ENCODE peak calls at places on chromosomes 11 and 22, in four cellular contexts. B, U, Y and O are unnamed samples.

GRCh38 chr22:35524966-35525686 is 15.5 kb upstream of the RASD2 start:
- DNase-seq in B (no peak), U (no peak), Y (peak; percentile 10), O (peak; percentile 92)

GRCh38 chr11:120515186-120515723 is 3.7 kb downstream of the GRIK4 start:
- DNase-seq in B (no peak), U (no peak), Y (peak; percentile 55), O (peak; percentile 28)

GRCh38 chr11:574632-575323 is 1.5 kb upstream of the PHRF1 start:
- DNase-seq in B (no peak), U (no peak), Y (no peak), O (no peak)

GRCh38 chr11:70483077-70483861 is 84.9 kb downstream of the CTTN start:
- DNase-seq in B (no peak), U (peak; percentile 67), Y (peak; percentile 62), O (no peak)

GRCh38 chr11:16818284-16818683 is 79.8 kb downstream of the C11orf58 start:
- DNase-seq in B (no peak), U (no peak), Y (no peak), O (peak; percentile 40)

GRCh38 chr11:3723014-3723708 is 52.0 kb upstream of the CHRNA10 start:
- DNase-seq in B (no peak), U (peak; percentile 88), Y (no peak), O (no peak)

GRCh38 chr11:69293819-69294505 is at the start of gene MYEOV:
- DNase-seq in B (peak; percentile 62), U (no peak), Y (no peak), O (no peak)

GRCh38 chr11:2653930-2654739 is 45.7 kb downstream of the KCNQ1OT1 start:
- DNase-seq in B (no peak), U (peak; percentile 2), Y (no peak), O (no peak)

GRCh38 chr22:29226246-29226981 is 20.7 kb downstream of the EMID1 start:
- DNase-seq in B (no peak), U (no peak), Y (peak; percentile 59), O (peak; percentile 50)

GRCh38 chr11:44408141-44408540 is 98.2 kb upstream of the ALX4 start:
- DNase-seq in B (no peak), U (no peak), Y (no peak), O (no peak)

GRCh38 chr22:46234851-46235437 is 15.1 kb downstream of the CDPF1 start:
- DNase-seq in B (no peak), U (no peak), Y (no peak), O (peak; percentile 15)

GRCh38 chr11:71240865-71241691 is 11.3 kb downstream of the SHANK2 start:
- DNase-seq in B (no peak), U (peak; percentile 96), Y (peak; percentile 78), O (peak; percentile 68)

GRCh38 chr22:41906822-41907221 is 8.1 kb downstream of the SHISA8 start:
- DNase-seq in B (no peak), U (no peak), Y (no peak), O (no peak)

GRCh38 chr11:83648610-83649467 is 362.7 kb upstream of the CCDC90B start:
- DNase-seq in B (no peak), U (no peak), Y (no peak), O (no peak)

GRCh38 chr11:10699072-10699471 is 5.5 kb upstream of the IRAG1 start:
- DNase-seq in B (no peak), U (no peak), Y (no peak), O (no peak)

GRCh38 chr11:96520939-96521338 is 131.1 kb downstream of the JRKL start:
- DNase-seq in B (no peak), U (no peak), Y (no peak), O (no peak)

GRCh38 chr11:79150966-79151365 is 289.9 kb downstream of the TENM4 start:
- DNase-seq in B (no peak), U (no peak), Y (no peak), O (no peak)

GRCh38 chr11:71091506-71092265 is 160.7 kb downstream of the SHANK2 start:
- DNase-seq in B (no peak), U (no peak), Y (no peak), O (no peak)

GRCh38 chr22:23772315-23773246 is at the start of gene MMP11:
- DNase-seq in B (peak; percentile 73), U (no peak), Y (peak; percentile 79), O (peak; percentile 83)

GRCh38 chr22:29782061-29782845 is 15.1 kb downstream of the UQCR10 start:
- DNase-seq in B (no peak), U (no peak), Y (no peak), O (no peak)

GRCh38 chr11:123386746-123387510 is 43.1 kb upstream of the GRAMD1B start:
- DNase-seq in B (no peak), U (no peak), Y (no peak), O (no peak)

GRCh38 chr11:32034149-32034548 is 56.7 kb upstream of the RCN1 start:
- DNase-seq in B (no peak), U (peak; percentile 89), Y (no peak), O (no peak)

GRCh38 chr22:44537016-44537936 is 39.2 kb upstream of the RTL6 start:
- DNase-seq in B (no peak), U (no peak), Y (no peak), O (no peak)

GRCh38 chr11:46916669-46917108 is 1.7 kb downstream of the LRP4 start:
- DNase-seq in B (no peak), U (no peak), Y (no peak), O (peak; percentile 88)

GRCh38 chr11:12137005-12137690 is 26.8 kb downstream of the MICAL2 start:
- DNase-seq in B (no peak), U (no peak), Y (no peak), O (peak; percentile 86)

GRCh38 chr11:108906329-108906728 is 241.5 kb downstream of the DDX10 start:
- DNase-seq in B (no peak), U (peak; percentile 31), Y (no peak), O (no peak)

GRCh38 chr11:61486004-61486615 is 22.4 kb upstream of the LRRC10B start:
- DNase-seq in B (no peak), U (no peak), Y (no peak), O (no peak)

GRCh38 chr22:36111316-36111715 is 49.2 kb downstream of the APOL3 start:
- DNase-seq in B (no peak), U (no peak), Y (peak; percentile 43), O (peak; percentile 54)

GRCh38 chr11:96112192-96113099 is 188.5 kb upstream of the MTMR2 start:
- DNase-seq in B (no peak), U (no peak), Y (no peak), O (no peak)

GRCh38 chr11:76999597-76999996 is 34.6 kb upstream of the B3GNT6 start:
- DNase-seq in B (no peak), U (no peak), Y (no peak), O (no peak)

GRCh38 chr11:47270331-47271271 is 668 bp downstream of the MADD start:
- DNase-seq in B (peak; percentile 50), U (no peak), Y (peak; percentile 78), O (peak; percentile 74)